ENCODE peak calls at places on chromosomes 13 and 19, in four cellular contexts. F is PC-9, C is neural progenitor cell, U is IMR-90. Q is an unnamed sample.

GRCh38 chr13:44422755-44423643 is 49.4 kb downstream of the SERP2 start:
- DNase-seq in F (no peak), C (no peak), U (no peak), Q (no peak)

GRCh38 chr13:36736119-36736726 is 62.4 kb downstream of the SERTM1 start:
- DNase-seq in F (peak; percentile 11), C (peak; percentile 74), U (peak; percentile 62), Q (peak; percentile 18)

GRCh38 chr13:84207509-84207908 is 325.2 kb upstream of the SLITRK1 start:
- DNase-seq in F (no peak), C (no peak), U (no peak), Q (no peak)

GRCh38 chr19:20325151-20325550 is 158.1 kb downstream of the ZNF486 start:
- DNase-seq in F (no peak), C (no peak), U (no peak), Q (no peak)

GRCh38 chr13:51258612-51259358 is 36.6 kb downstream of the FAM124A start:
- DNase-seq in F (no peak), C (no peak), U (no peak), Q (no peak)

GRCh38 chr19:38649305-38650179 is 2.1 kb downstream of the ACTN4 start:
- DNase-seq in F (peak; percentile 90), C (no peak), U (no peak), Q (peak; percentile 85)

GRCh38 chr19:31528261-31528660 is 179.0 kb upstream of the TSHZ3 start:
- DNase-seq in F (no peak), C (no peak), U (no peak), Q (no peak)

GRCh38 chr19:42576241-42576640 is 18.5 kb downstream of the CEACAM8 start:
- DNase-seq in F (no peak), C (no peak), U (no peak), Q (no peak)

GRCh38 chr19:47227347-47228167 is 3.4 kb downstream of the BBC3 start:
- DNase-seq in F (peak; percentile 91), C (peak; percentile 97), U (peak; percentile 94), Q (peak; percentile 99)

GRCh38 chr13:24208314-24208713 is 47.8 kb downstream of the SPATA13 start:
- DNase-seq in F (no peak), C (no peak), U (peak; percentile 95), Q (peak; percentile 79)

GRCh38 chr19:14337510-14337909 is 43.7 kb upstream of the ADGRE5 start:
- DNase-seq in F (no peak), C (peak; percentile 58), U (no peak), Q (no peak)

GRCh38 chr13:94272038-94272437 is 207.4 kb downstream of the DCT start:
- DNase-seq in F (no peak), C (no peak), U (peak; percentile 79), Q (peak; percentile 75)

GRCh38 chr19:40174087-40174486 is 17.1 kb upstream of the MAP3K10 start:
- DNase-seq in F (no peak), C (no peak), U (no peak), Q (no peak)

GRCh38 chr19:23771761-23772667 is 13.3 kb upstream of the ZNF681 start:
- DNase-seq in F (no peak), C (no peak), U (no peak), Q (no peak)

GRCh38 chr19:41690801-41691065 is 2.7 kb upstream of the CEACAM7 start:
- DNase-seq in F (no peak), C (no peak), U (no peak), Q (no peak)

GRCh38 chr13:92403606-92404005 is 823.0 kb upstream of the GPC6 start:
- DNase-seq in F (no peak), C (no peak), U (no peak), Q (no peak)

GRCh38 chr13:79918620-79919019 is 422.3 kb downstream of the SPRY2 start:
- DNase-seq in F (no peak), C (peak; percentile 22), U (no peak), Q (no peak)

GRCh38 chr13:99417151-99417820 is 84.0 kb upstream of the TM9SF2 start:
- DNase-seq in F (no peak), C (peak; percentile 53), U (no peak), Q (no peak)

GRCh38 chr19:10404888-10405808 is 1.8 kb upstream of the CDC37 start:
- DNase-seq in F (no peak), C (peak; percentile 37), U (no peak), Q (peak; percentile 84)

GRCh38 chr13:34294483-34295129 is 476.7 kb downstream of the RFC3 start:
- DNase-seq in F (no peak), C (peak; percentile 9), U (no peak), Q (no peak)

GRCh38 chr13:42047561-42048322 is 706 bp upstream of the DGKH start:
- DNase-seq in F (peak; percentile 34), C (peak; percentile 79), U (peak; percentile 70), Q (peak; percentile 95)

GRCh38 chr13:112843392-112844250 is 125.4 kb upstream of the MCF2L start:
- DNase-seq in F (no peak), C (no peak), U (no peak), Q (peak; percentile 46)

GRCh38 chr13:80359459-80360297 is 18.8 kb upstream of the SPRY2 start:
- DNase-seq in F (no peak), C (peak; percentile 95), U (no peak), Q (peak; percentile 42)

GRCh38 chr19:43763473-43763939 is 8.7 kb upstream of the SMG9 start:
- DNase-seq in F (no peak), C (no peak), U (peak; percentile 45), Q (no peak)

GRCh38 chr13:98307744-98308524 is 130.9 kb upstream of the RNF113B start:
- DNase-seq in F (no peak), C (no peak), U (peak; percentile 88), Q (no peak)

GRCh38 chr19:50723069-50723468 is at the start of gene CLEC11A:
- DNase-seq in F (no peak), C (no peak), U (peak; percentile 80), Q (peak; percentile 98)

GRCh38 chr19:32464279-32464678 is 58.7 kb downstream of the DPY19L3 start:
- DNase-seq in F (no peak), C (no peak), U (peak; percentile 10), Q (no peak)

GRCh38 chr19:281156-281853 is 9.9 kb downstream of the PLPP2 start:
- DNase-seq in F (no peak), C (peak; percentile 23), U (no peak), Q (peak; percentile 38)

GRCh38 chr13:91690944-91691343 is 292.5 kb downstream of the GPC5 start:
- DNase-seq in F (no peak), C (no peak), U (no peak), Q (no peak)

GRCh38 chr13:44197791-44198770 is 175.5 kb upstream of the SERP2 start:
- DNase-seq in F (no peak), C (no peak), U (peak; percentile 17), Q (no peak)

GRCh38 chr13:40484101-40484800 is 182.2 kb downstream of the FOXO1 start:
- DNase-seq in F (no peak), C (no peak), U (no peak), Q (no peak)

GRCh38 chr13:31885994-31886393 is 145.6 kb upstream of the FRY start:
- DNase-seq in F (no peak), C (peak; percentile 13), U (peak; percentile 4), Q (no peak)
- H3K4me2 ChIP-seq in F (no peak overlapping the region), C (no peak overlapping the region), U (no peak overlapping the region), Q (no peak overlapping the region)

GRCh38 chr13:108629988-108630387 is 577 bp downstream of the MYO16 start:
- DNase-seq in F (no peak), C (no peak), U (no peak), Q (no peak)
- H3K4me2 ChIP-seq in F (no peak overlapping the region), C (no peak overlapping the region), U (no peak overlapping the region), Q (no peak overlapping the region)

GRCh38 chr13:59743195-59743594 is 420.5 kb downstream of the DIAPH3 start:
- DNase-seq in F (no peak), C (no peak), U (peak; percentile 1), Q (no peak)

GRCh38 chr13:59745395-59745788 is 418.3 kb downstream of the DIAPH3 start:
- DNase-seq in F (no peak), C (no peak), U (peak; percentile 78), Q (peak; percentile 39)

GRCh38 chr13:59742467-59742866 is 421.3 kb downstream of the DIAPH3 start:
- DNase-seq in F (no peak), C (no peak), U (no peak), Q (no peak)

GRCh38 chr13:59746291-59746962 is 417.3 kb downstream of the DIAPH3 start:
- DNase-seq in F (no peak), C (no peak), U (peak; percentile 62), Q (peak; percentile 48)

GRCh38 chr13:59744747-59745394 is 418.9 kb downstream of the DIAPH3 start:
- DNase-seq in F (no peak), C (no peak), U (peak; percentile 26), Q (no peak)
- H3K4me2 ChIP-seq in F (no peak overlapping the region), C (peak overlapping the region; percentile 23), U (peak overlapping the region; percentile 45), Q (peak overlapping the region; percentile 70)

GRCh38 chr13:76421011-76421410 is 465.2 kb downstream of the KCTD12 start:
- DNase-seq in F (no peak), C (no peak), U (no peak), Q (no peak)

DNA sequence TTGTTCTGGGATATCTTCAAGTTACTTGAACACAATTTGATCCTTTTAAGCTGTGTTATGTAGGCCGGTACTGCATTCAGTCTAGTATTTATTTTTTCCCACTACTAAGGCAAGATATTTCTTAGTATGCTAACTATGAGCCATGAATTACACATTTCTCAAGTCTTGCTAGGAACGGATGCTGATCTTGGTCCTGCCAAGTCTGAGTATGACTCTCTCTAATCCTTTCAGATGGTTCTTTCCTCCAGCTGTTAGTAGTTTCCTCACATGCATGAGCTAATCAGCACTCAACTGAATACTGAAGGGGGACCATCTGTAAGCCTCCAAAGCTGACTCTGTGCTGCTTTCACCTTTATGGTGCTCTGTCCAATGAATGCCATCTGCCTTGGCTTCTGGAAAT is 460.3 kb downstream of the KCTD12 start:
- DNase-seq in F (no peak), C (no peak), U (peak; percentile 93), Q (peak; percentile 13)
- H3K4me2 ChIP-seq in F (no peak overlapping the region), C (no peak overlapping the region), U (no peak overlapping the region), Q (no peak overlapping the region)

GRCh38 chr19:17389288-17389687 is 4.7 kb downstream of the CCDC194 start:
- DNase-seq in F (no peak), C (no peak), U (no peak), Q (peak; percentile 50)

GRCh38 chr19:17390665-17391370 is 3.2 kb downstream of the CCDC194 start:
- DNase-seq in F (peak; percentile 92), C (peak; percentile 99), U (peak; percentile 87), Q (peak; percentile 100)

GRCh38 chr19:17380426-17381138 is 3.4 kb upstream of the PLVAP start:
- DNase-seq in F (no peak), C (no peak), U (no peak), Q (peak; percentile 31)

GRCh38 chr19:17389957-17390664 is 3.9 kb downstream of the CCDC194 start:
- DNase-seq in F (no peak), C (no peak), U (no peak), Q (peak; percentile 43)

GRCh38 chr19:17385878-17386611 is 8.0 kb downstream of the CCDC194 start:
- DNase-seq in F (peak; percentile 55), C (peak; percentile 85), U (peak; percentile 30), Q (peak; percentile 94)
- H3K4me2 ChIP-seq in F (no peak overlapping the region), C (no peak overlapping the region), U (no peak overlapping the region), Q (no peak overlapping the region)

Q was measured in osteoblast.